ENCODE peak calls at places on chromosomes 12 and 14, in six cellular contexts. T is EL; X is hepatic stellate cell; H is NCI-H1092; J is activated CD4-positive, alpha-beta T cell treated with anti-CD3 and anti-CD28 coated beads, Interleukin-2, amount 50 U/mL, for 1 hour; P is astrocyte of the spinal cord. G is an unnamed sample.
A peak's percentile ranks its signal among the peaks of the same experiment; 100 is the strongest.

GRCh38 chr14:24289649-24290283 is 9.8 kb downstream of the DHRS1 start:
- DNase-seq in T (no peak), X (no peak), H (no peak), J (no peak), P (no peak), G (no peak)

GRCh38 chr12:106841471-106842302 is 67.2 kb downstream of the RIC8B start:
- DNase-seq in T (peak; percentile 49), X (peak; percentile 53), H (no peak), J (peak; percentile 24), P (peak; percentile 59), G (peak; percentile 24)

GRCh38 chr12:121980211-121980891 is 41.3 kb upstream of the BCL7A start:
- DNase-seq in T (no peak), X (no peak), H (no peak), J (no peak), P (peak; percentile 62), G (no peak)

GRCh38 chr12:80268924-80269749 is 169.8 kb downstream of the OTOGL start:
- DNase-seq in T (peak; percentile 90), X (peak; percentile 17), H (no peak), J (no peak), P (peak; percentile 88), G (peak; percentile 20)

GRCh38 chr14:91883770-91884169 is 16.4 kb upstream of the TC2N start:
- DNase-seq in T (no peak), X (no peak), H (no peak), J (no peak), P (no peak), G (no peak)

GRCh38 chr12:56078931-56079728 is 835 bp upstream of the ERBB3 start:
- DNase-seq in T (peak; percentile 88), X (peak; percentile 89), H (no peak), J (peak; percentile 51), P (peak; percentile 85), G (peak; percentile 41)

GRCh38 chr14:59582161-59582560 is 5.5 kb upstream of the CCDC175 start:
- DNase-seq in T (no peak), X (no peak), H (no peak), J (no peak), P (peak; percentile 8), G (no peak)

GRCh38 chr12:92078167-92079053 is 67.2 kb downstream of the BTG1 start:
- DNase-seq in T (peak; percentile 94), X (peak; percentile 57), H (no peak), J (no peak), P (peak; percentile 97), G (peak; percentile 90)

GRCh38 chr14:51908086-51908485 is 47.7 kb downstream of the GNG2 start:
- DNase-seq in T (peak; percentile 36), X (no peak), H (no peak), J (no peak), P (no peak), G (no peak)

GRCh38 chr12:109701064-109701463 is 12.6 kb upstream of the FAM222A start:
- DNase-seq in T (no peak), X (no peak), H (no peak), J (no peak), P (no peak), G (no peak)

GRCh38 chr14:72932893-72933292 is 6.6 kb downstream of the DCAF4 start:
- DNase-seq in T (no peak), X (no peak), H (no peak), J (no peak), P (no peak), G (no peak)

GRCh38 chr12:57838594-57839302 is 7.8 kb downstream of the CTDSP2 start:
- DNase-seq in T (no peak), X (no peak), H (no peak), J (no peak), P (no peak), G (no peak)

GRCh38 chr12:57852620-57853509 is 6.3 kb upstream of the CTDSP2 start:
- DNase-seq in T (no peak), X (no peak), H (no peak), J (no peak), P (no peak), G (no peak)

GRCh38 chr14:73241481-73242165 is 4.3 kb downstream of the PAPLN start:
- DNase-seq in T (no peak), X (peak; percentile 10), H (no peak), J (no peak), P (no peak), G (no peak)

GRCh38 chr14:96086032-96086431 is 46.9 kb downstream of the C14orf132 start:
- DNase-seq in T (peak; percentile 88), X (peak; percentile 74), H (no peak), J (no peak), P (peak; percentile 72), G (peak; percentile 52)

GRCh38 chr14:92560106-92560865 is 46.7 kb downstream of the RIN3 start:
- DNase-seq in T (no peak), X (no peak), H (no peak), J (peak; percentile 25), P (no peak), G (no peak)

GRCh38 chr14:56512521-56512920 is 67.1 kb upstream of the TMEM260 start:
- DNase-seq in T (no peak), X (no peak), H (no peak), J (no peak), P (no peak), G (no peak)

GRCh38 chr12:39931857-39932256 is 174.0 kb downstream of the SLC2A13 start:
- DNase-seq in T (no peak), X (no peak), H (no peak), J (no peak), P (no peak), G (no peak)

GRCh38 chr12:45285717-45286116 is 69.8 kb downstream of the ANO6 start:
- DNase-seq in T (no peak), X (no peak), H (no peak), J (no peak), P (no peak), G (no peak)

GRCh38 chr12:128258866-128259555 is 8.0 kb upstream of the TMEM132C start:
- DNase-seq in T (no peak), X (no peak), H (no peak), J (no peak), P (no peak), G (no peak)

GRCh38 chr12:94941440-94941862 is 62.0 kb downstream of the NDUFA12 start:
- DNase-seq in T (peak; percentile 80), X (peak; percentile 81), H (no peak), J (peak; percentile 15), P (peak; percentile 83), G (no peak)

GRCh38 chr12:126608607-126609175 is 1543.5 kb downstream of the AACS start:
- DNase-seq in T (no peak), X (no peak), H (no peak), J (no peak), P (no peak), G (no peak)

GRCh38 chr12:67220065-67220464 is 49.1 kb upstream of the CAND1 start:
- DNase-seq in T (peak; percentile 2), X (no peak), H (no peak), J (no peak), P (no peak), G (no peak)

GRCh38 chr12:115506822-115507629 is 770.5 kb downstream of the MED13L start:
- DNase-seq in T (no peak), X (no peak), H (no peak), J (no peak), P (no peak), G (no peak)

GRCh38 chr12:112314981-112315380 is 67.2 kb downstream of the HECTD4 start:
- DNase-seq in T (peak; percentile 20), X (no peak), H (no peak), J (no peak), P (peak; percentile 42), G (no peak)

GRCh38 chr14:92040431-92041040 is 677 bp upstream of the TRIP11 start:
- DNase-seq in T (peak; percentile 33), X (peak; percentile 43), H (peak; percentile 12), J (no peak), P (peak; percentile 35), G (no peak)

GRCh38 chr14:21063479-21063878 is 5.9 kb downstream of the RNASE8 start:
- DNase-seq in T (peak; percentile 92), X (no peak), H (no peak), J (no peak), P (peak; percentile 79), G (no peak)

GRCh38 chr12:117190210-117190781 is at the start of gene FBXO21:
- DNase-seq in T (peak; percentile 84), X (peak; percentile 91), H (peak; percentile 79), J (peak; percentile 93), P (peak; percentile 86), G (peak; percentile 25)

G was measured in HFF-Myc.